ENCODE peak calls at places on chromosomes 4 and X, in nine cellular contexts. One of them, this sample, is unnamed.

GRCh38 chrX:80354966-80355465 is 65.2 kb upstream of the TENT5D start:
- DNase-seq in body of pancreas: no peak
- DNase-seq in fibroblast of lung: no peak
- DNase-seq in colonic mucosa: no peak
- DNase-seq in prostate gland: no peak
- DNase-seq in ovary: no peak
- DNase-seq in heart left ventricle: no peak
- DNase-seq in RWPE2: no peak
- DNase-seq in aorta: no peak
- DNase-seq in this sample: no peak

GRCh38 chr4:53617101-53617680 is 25.9 kb upstream of the LNX1 start:
- DNase-seq in colonic mucosa: no peak
- DNase-seq in RWPE2: no peak
- DNase-seq in heart left ventricle: no peak
- DNase-seq in ovary: no peak
- DNase-seq in fibroblast of lung: no peak
- DNase-seq in prostate gland: no peak
- DNase-seq in body of pancreas: no peak
- DNase-seq in aorta: no peak
- DNase-seq in this sample: no peak

GRCh38 chr4:66330125-66330524 is 659.8 kb upstream of the EPHA5 start:
- DNase-seq in RWPE2: no peak
- DNase-seq in body of pancreas: no peak
- DNase-seq in fibroblast of lung: no peak
- DNase-seq in aorta: no peak
- DNase-seq in colonic mucosa: no peak
- DNase-seq in prostate gland: no peak
- DNase-seq in ovary: no peak
- DNase-seq in heart left ventricle: no peak
- DNase-seq in this sample: no peak

GRCh38 chr4:78656968-78657445 is 105.4 kb downstream of the ANXA3 start:
- DNase-seq in colonic mucosa: no peak
- DNase-seq in ovary: no peak
- DNase-seq in body of pancreas: no peak
- DNase-seq in fibroblast of lung: no peak
- DNase-seq in prostate gland: no peak
- DNase-seq in RWPE2: no peak
- DNase-seq in aorta: no peak
- DNase-seq in heart left ventricle: no peak
- DNase-seq in this sample: no peak

GRCh38 chr4:84238247-84239090 is 260.6 kb downstream of the NKX6-1 start:
- DNase-seq in colonic mucosa: no peak
- DNase-seq in fibroblast of lung: peak; percentile 66
- DNase-seq in heart left ventricle: no peak
- DNase-seq in body of pancreas: no peak
- DNase-seq in RWPE2: no peak
- DNase-seq in aorta: no peak
- DNase-seq in ovary: no peak
- DNase-seq in prostate gland: no peak
- DNase-seq in this sample: no peak

GRCh38 chrX:19682712-19683331 is 167.5 kb upstream of the MAP3K15 start:
- DNase-seq in prostate gland: peak; percentile 5
- DNase-seq in ovary: peak; percentile 81
- DNase-seq in colonic mucosa: peak; percentile 45
- DNase-seq in RWPE2: no peak
- DNase-seq in heart left ventricle: peak; percentile 73
- DNase-seq in aorta: peak; percentile 84
- DNase-seq in fibroblast of lung: peak; percentile 95
- DNase-seq in body of pancreas: peak; percentile 38
- DNase-seq in this sample: peak; percentile 82

GRCh38 chr4:53622739-53623151 is 31.5 kb upstream of the LNX1 start:
- DNase-seq in ovary: no peak
- DNase-seq in colonic mucosa: no peak
- DNase-seq in aorta: no peak
- DNase-seq in fibroblast of lung: peak; percentile 80
- DNase-seq in prostate gland: no peak
- DNase-seq in heart left ventricle: no peak
- DNase-seq in RWPE2: no peak
- DNase-seq in body of pancreas: no peak
- DNase-seq in this sample: no peak

GRCh38 chr4:140472156-140472555 is 25.9 kb downstream of the MGAT4D start:
- DNase-seq in fibroblast of lung: no peak
- DNase-seq in heart left ventricle: no peak
- DNase-seq in body of pancreas: no peak
- DNase-seq in RWPE2: no peak
- DNase-seq in aorta: no peak
- DNase-seq in ovary: no peak
- DNase-seq in prostate gland: no peak
- DNase-seq in colonic mucosa: no peak
- DNase-seq in this sample: no peak

GRCh38 chr4:5366009-5366386 is 314.7 kb downstream of the STK32B start:
- DNase-seq in prostate gland: no peak
- DNase-seq in heart left ventricle: no peak
- DNase-seq in fibroblast of lung: no peak
- DNase-seq in aorta: no peak
- DNase-seq in colonic mucosa: no peak
- DNase-seq in body of pancreas: no peak
- DNase-seq in ovary: no peak
- DNase-seq in RWPE2: no peak
- DNase-seq in this sample: no peak

DNA sequence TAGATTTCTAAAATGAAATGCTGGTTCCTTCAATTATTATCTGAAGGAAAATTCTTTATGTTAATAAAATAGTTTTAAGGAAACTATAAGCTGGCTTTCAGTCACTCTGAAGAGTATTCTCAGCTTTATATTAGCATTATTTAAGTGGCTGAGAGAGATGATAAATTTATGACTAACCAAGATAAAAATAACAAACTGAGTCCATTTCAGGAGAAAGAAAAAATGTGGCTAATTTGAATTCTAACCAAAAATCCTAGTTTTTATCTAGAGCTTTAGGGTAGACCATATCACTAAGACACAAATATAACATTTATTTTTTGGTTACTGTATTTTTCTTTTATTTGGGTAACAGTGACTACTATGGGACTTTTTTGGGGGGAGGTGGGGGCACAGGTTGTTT is 59.4 kb upstream of the NAP1L5 start:
- DNase-seq in RWPE2: no peak
- DNase-seq in body of pancreas: no peak
- DNase-seq in ovary: no peak
- DNase-seq in fibroblast of lung: no peak
- DNase-seq in aorta: no peak
- DNase-seq in heart left ventricle: no peak
- DNase-seq in colonic mucosa: no peak
- DNase-seq in prostate gland: no peak
- DNase-seq in this sample: no peak
- H3K4me3 ChIP-seq in RWPE2: no peak overlapping the region
- H3K4me3 ChIP-seq in body of pancreas: no peak overlapping the region
- H3K4me3 ChIP-seq in ovary: no peak overlapping the region
- H3K4me3 ChIP-seq in fibroblast of lung: no peak overlapping the region
- H3K4me3 ChIP-seq in aorta: no peak overlapping the region
- H3K4me3 ChIP-seq in heart left ventricle: no peak overlapping the region
- H3K4me3 ChIP-seq in colonic mucosa: no peak overlapping the region
- H3K4me3 ChIP-seq in prostate gland: no peak overlapping the region
- H3K4me3 ChIP-seq in this sample: no peak overlapping the region

DNA sequence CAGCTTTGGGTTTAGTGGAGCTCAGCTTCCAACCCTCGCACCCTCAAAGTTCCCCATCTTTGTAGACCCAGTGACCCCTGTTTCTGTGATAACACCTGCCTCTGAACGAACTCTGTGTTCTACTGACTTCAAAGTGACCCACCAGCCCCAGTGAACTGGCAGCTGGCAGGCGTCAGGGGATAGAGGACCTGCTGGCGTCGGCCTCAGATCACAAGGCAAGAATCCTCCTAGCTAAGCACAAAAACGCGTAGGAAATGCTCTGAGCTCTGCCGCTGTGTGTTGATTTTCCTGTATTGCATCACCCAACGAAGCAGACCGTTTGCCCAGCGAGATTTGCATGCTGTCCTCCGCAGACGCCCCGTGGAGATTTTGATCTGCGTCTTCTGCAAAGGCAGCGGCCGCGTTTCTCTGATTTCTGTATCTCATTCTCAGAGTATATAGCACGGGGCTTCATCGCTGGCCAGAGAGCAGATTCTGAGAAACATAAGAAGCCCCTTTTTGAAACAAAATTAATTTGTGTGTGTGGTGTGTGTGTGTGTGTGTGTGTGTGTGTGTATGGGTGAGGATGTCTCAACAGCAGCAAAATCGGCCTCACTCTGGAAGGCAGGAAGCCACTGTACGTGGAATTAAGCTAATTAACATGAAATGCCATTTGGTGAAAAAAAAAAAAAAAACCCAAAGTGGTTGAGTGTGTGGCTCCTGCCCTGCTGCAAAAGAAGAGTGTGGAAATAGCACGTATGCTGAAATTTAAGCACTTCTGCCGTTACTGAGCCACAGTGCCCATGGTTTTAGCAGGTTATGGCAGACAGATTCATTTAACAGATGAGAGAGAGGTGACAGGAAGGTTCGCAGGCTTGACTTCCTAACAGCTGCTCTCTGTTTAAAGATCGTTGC is 29.2 kb upstream of the ASMTL start:
- DNase-seq in body of pancreas: peak; percentile 37
- DNase-seq in ovary: no peak
- DNase-seq in RWPE2: no peak
- DNase-seq in prostate gland: peak; percentile 29
- DNase-seq in colonic mucosa: peak; percentile 57
- DNase-seq in aorta: peak; percentile 83
- DNase-seq in heart left ventricle: peak; percentile 65
- DNase-seq in fibroblast of lung: peak; percentile 83
- DNase-seq in this sample: peak; percentile 70
- H3K4me1 ChIP-seq in body of pancreas: no peaks in the 10 kb centered on the region
- H3K4me1 ChIP-seq in ovary: no peaks in the 10 kb centered on the region
- H3K4me1 ChIP-seq in RWPE2: no peaks in the 10 kb centered on the region
- H3K4me1 ChIP-seq in prostate gland: no peaks in the 10 kb centered on the region
- H3K4me1 ChIP-seq in colonic mucosa: no peaks in the 10 kb centered on the region
- H3K4me1 ChIP-seq in aorta: no peaks in the 10 kb centered on the region
- H3K4me1 ChIP-seq in heart left ventricle: peaks cover 9% of the 10 kb centered on the region
- H3K4me1 ChIP-seq in fibroblast of lung: no peaks in the 10 kb centered on the region
- H3K4me1 ChIP-seq in this sample: no peaks in the 10 kb centered on the region

DNA sequence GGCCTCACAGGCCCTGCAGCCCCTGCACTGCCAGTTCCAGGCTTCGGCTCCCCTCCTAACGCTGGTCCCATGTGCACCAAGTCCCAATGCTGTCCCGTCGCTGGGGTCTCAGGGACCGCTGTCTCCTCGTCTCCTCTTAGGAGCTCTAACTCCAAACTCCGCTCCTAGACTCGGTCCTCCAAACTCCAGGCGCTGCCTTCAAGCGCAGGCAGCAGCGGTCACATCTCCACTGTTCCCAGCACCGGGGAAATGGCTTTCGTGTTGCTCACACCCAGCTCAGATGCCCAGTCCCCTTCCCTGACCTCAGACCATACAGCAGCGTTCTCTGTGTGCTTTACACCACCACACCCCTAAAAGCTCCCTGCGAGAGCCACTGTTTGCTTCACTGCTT is 19.6 kb upstream of the HMX1 start:
- DNase-seq in prostate gland: no peak
- DNase-seq in body of pancreas: no peak
- DNase-seq in ovary: no peak
- DNase-seq in RWPE2: no peak
- DNase-seq in fibroblast of lung: no peak
- DNase-seq in aorta: no peak
- DNase-seq in heart left ventricle: no peak
- DNase-seq in colonic mucosa: no peak
- DNase-seq in this sample: no peak
- H3K4me3 ChIP-seq in prostate gland: no peak overlapping the region
- H3K4me3 ChIP-seq in body of pancreas: no peak overlapping the region
- H3K4me3 ChIP-seq in ovary: no peak overlapping the region
- H3K4me3 ChIP-seq in RWPE2: no peak overlapping the region
- H3K4me3 ChIP-seq in fibroblast of lung: no peak overlapping the region
- H3K4me3 ChIP-seq in aorta: no peak overlapping the region
- H3K4me3 ChIP-seq in heart left ventricle: no peak overlapping the region
- H3K4me3 ChIP-seq in colonic mucosa: no peak overlapping the region
- H3K4me3 ChIP-seq in this sample: no peak overlapping the region

DNA sequence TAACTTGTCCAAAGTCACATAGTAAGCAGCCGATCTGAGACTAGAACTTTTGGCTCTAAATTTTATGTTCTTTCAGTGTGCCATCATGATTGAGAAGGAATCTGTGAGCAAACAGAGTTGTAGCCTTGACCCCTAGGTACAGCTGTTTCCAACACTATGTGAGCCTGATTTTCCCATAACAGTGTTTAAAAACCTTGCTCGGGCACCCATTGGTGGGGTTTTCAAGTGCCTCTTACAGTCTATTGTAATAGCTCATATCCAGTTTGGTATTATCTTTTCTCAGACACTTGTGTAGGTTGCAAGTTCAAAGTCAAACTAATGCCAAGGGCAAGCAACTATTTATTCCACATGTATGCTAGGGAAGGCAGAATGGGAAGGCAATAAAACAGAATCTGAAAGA is 467.9 kb downstream of the INPP4B start:
- DNase-seq in aorta: no peak
- DNase-seq in colonic mucosa: no peak
- DNase-seq in RWPE2: no peak
- DNase-seq in heart left ventricle: peak; percentile 32
- DNase-seq in ovary: no peak
- DNase-seq in fibroblast of lung: no peak
- DNase-seq in body of pancreas: no peak
- DNase-seq in prostate gland: no peak
- DNase-seq in this sample: no peak
- H3K4me1 ChIP-seq in aorta: peaks cover 3% of the 10 kb centered on the region
- H3K4me1 ChIP-seq in colonic mucosa: no peaks in the 10 kb centered on the region
- H3K4me1 ChIP-seq in RWPE2: peaks cover 82% of the 10 kb centered on the region
- H3K4me1 ChIP-seq in heart left ventricle: peaks cover 59% of the 10 kb centered on the region
- H3K4me1 ChIP-seq in ovary: peaks cover 4% of the 10 kb centered on the region
- H3K4me1 ChIP-seq in fibroblast of lung: peaks cover 17% of the 10 kb centered on the region
- H3K4me1 ChIP-seq in body of pancreas: peaks cover 34% of the 10 kb centered on the region
- H3K4me1 ChIP-seq in prostate gland: no peaks in the 10 kb centered on the region
- H3K4me1 ChIP-seq in this sample: peaks cover 26% of the 10 kb centered on the region

DNA sequence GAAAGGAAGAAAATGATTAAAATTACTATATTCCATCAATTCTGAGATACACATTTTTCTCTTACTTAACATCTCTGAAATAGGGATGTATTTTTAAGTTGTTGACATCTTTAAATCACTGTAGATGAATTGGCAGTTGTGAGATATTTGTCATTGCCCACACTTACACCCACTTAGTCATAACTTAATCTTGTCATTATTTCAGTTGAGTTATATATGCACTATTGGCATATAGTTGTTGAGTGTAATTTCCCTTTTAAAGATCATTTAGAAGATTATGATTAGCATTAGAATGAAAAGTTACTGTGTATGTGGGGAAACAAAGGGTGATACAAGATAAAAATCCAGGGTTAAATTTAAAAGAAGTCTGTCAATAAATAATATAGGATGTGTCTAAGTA is 2.2 kb downstream of the AIMP1 start:
- DNase-seq in RWPE2: no peak
- DNase-seq in ovary: no peak
- DNase-seq in heart left ventricle: no peak
- DNase-seq in prostate gland: no peak
- DNase-seq in aorta: no peak
- DNase-seq in fibroblast of lung: no peak
- DNase-seq in colonic mucosa: no peak
- DNase-seq in body of pancreas: no peak
- DNase-seq in this sample: no peak
- H3K4me3 ChIP-seq in RWPE2: no peak overlapping the region
- H3K4me3 ChIP-seq in ovary: no peak overlapping the region
- H3K4me3 ChIP-seq in heart left ventricle: no peak overlapping the region
- H3K4me3 ChIP-seq in prostate gland: no peak overlapping the region
- H3K4me3 ChIP-seq in aorta: no peak overlapping the region
- H3K4me3 ChIP-seq in fibroblast of lung: no peak overlapping the region
- H3K4me3 ChIP-seq in colonic mucosa: no peak overlapping the region
- H3K4me3 ChIP-seq in body of pancreas: no peak overlapping the region
- H3K4me3 ChIP-seq in this sample: no peak overlapping the region